ENCODE peak calls at places on chromosomes 1 and 21, in nine cellular contexts. R, D, A, N, G, L, T, O and Y are unnamed samples.

GRCh38 chr21:42148097-42148496 is 70.8 kb upstream of the ABCG1 start:
- DNase-seq in R (no peak), D (peak), A (no peak), N (no peak), G (no peak), L (no peak), T (no peak), O (no peak), Y (no peak)

GRCh38 chr1:115199416-115200132 is 110.3 kb upstream of the TSPAN2 start:
- DNase-seq in R (no peak), D (no peak), A (no peak), N (no peak), G (no peak), L (no peak), T (no peak), O (no peak), Y (no peak)

GRCh38 chr1:10347109-10347508 is 51.8 kb upstream of the PGD start:
- DNase-seq in R (no peak), D (no peak), A (no peak), N (no peak), G (no peak), L (no peak), T (no peak), O (no peak), Y (no peak)

GRCh38 chr1:110336300-110337039 is 2.7 kb upstream of the RBM15 start:
- DNase-seq in R (no peak), D (peak), A (no peak), N (no peak), G (no peak), L (no peak), T (no peak), O (no peak), Y (no peak)

GRCh38 chr1:85374160-85374559 is 90.8 kb downstream of the DDAH1 start:
- DNase-seq in R (peak), D (no peak), A (no peak), N (no peak), G (no peak), L (no peak), T (no peak), O (no peak), Y (no peak)

GRCh38 chr1:206631085-206631509 is 4.2 kb upstream of the DYRK3 start:
- DNase-seq in R (peak), D (peak), A (no peak), N (no peak), G (no peak), L (no peak), T (no peak), O (no peak), Y (peak)

GRCh38 chr1:168129933-168130332 is 6.8 kb downstream of the GPR161 start:
- DNase-seq in R (no peak), D (no peak), A (no peak), N (no peak), G (no peak), L (no peak), T (no peak), O (no peak), Y (no peak)

GRCh38 chr1:189983156-189983555 is 494.5 kb downstream of the BRINP3 start:
- DNase-seq in R (no peak), D (no peak), A (no peak), N (no peak), G (no peak), L (no peak), T (no peak), O (no peak), Y (no peak)

GRCh38 chr1:23369335-23370013 is at the start of gene ZNF436:
- DNase-seq in R (peak), D (peak), A (peak), N (no peak), G (peak), L (no peak), T (peak), O (no peak), Y (peak)

GRCh38 chr1:31478167-31478566 is 65.2 kb downstream of the SERINC2 start:
- DNase-seq in R (no peak), D (no peak), A (no peak), N (no peak), G (no peak), L (no peak), T (no peak), O (no peak), Y (no peak)

GRCh38 chr21:34904526-34905298 is 144.4 kb downstream of the RUNX1 start:
- DNase-seq in R (no peak), D (no peak), A (no peak), N (no peak), G (no peak), L (no peak), T (no peak), O (no peak), Y (no peak)

GRCh38 chr1:185074307-185074706 is 28.9 kb downstream of the RNF2 start:
- DNase-seq in R (peak), D (no peak), A (no peak), N (no peak), G (no peak), L (no peak), T (no peak), O (no peak), Y (no peak)

GRCh38 chr1:54165146-54165545 is 12.3 kb upstream of the CDCP2 start:
- DNase-seq in R (no peak), D (no peak), A (no peak), N (no peak), G (no peak), L (no peak), T (no peak), O (no peak), Y (no peak)

GRCh38 chr1:207888647-207889046 is 22.3 kb downstream of the CD34 start:
- DNase-seq in R (no peak), D (no peak), A (no peak), N (no peak), G (no peak), L (no peak), T (no peak), O (no peak), Y (no peak)

GRCh38 chr1:201461783-201462441 is 7.1 kb downstream of the PHLDA3 start:
- DNase-seq in R (peak), D (no peak), A (peak), N (no peak), G (no peak), L (no peak), T (no peak), O (peak), Y (no peak)

GRCh38 chr1:53697671-53698380 is 41.1 kb downstream of the GLIS1 start:
- DNase-seq in R (peak), D (no peak), A (no peak), N (no peak), G (no peak), L (no peak), T (no peak), O (no peak), Y (no peak)

GRCh38 chr1:246647113-246647512 is 77.1 kb upstream of the SCCPDH start:
- DNase-seq in R (peak), D (peak), A (peak), N (no peak), G (no peak), L (no peak), T (no peak), O (no peak), Y (no peak)

GRCh38 chr1:168467452-168467851 is 76.3 kb downstream of the XCL2 start:
- DNase-seq in R (no peak), D (no peak), A (no peak), N (no peak), G (no peak), L (no peak), T (no peak), O (no peak), Y (no peak)

GRCh38 chr1:29426701-29427279 is 190.5 kb downstream of the PTPRU start:
- DNase-seq in R (no peak), D (no peak), A (no peak), N (no peak), G (no peak), L (peak), T (no peak), O (no peak), Y (no peak)

GRCh38 chr1:93597697-93598096 is 83.9 kb downstream of the BCAR3 start:
- DNase-seq in R (no peak), D (no peak), A (no peak), N (no peak), G (no peak), L (no peak), T (no peak), O (no peak), Y (no peak)

GRCh38 chr1:35717911-35718476 is 690 bp downstream of the C1orf216 start:
- DNase-seq in R (peak), D (peak), A (peak), N (no peak), G (no peak), L (no peak), T (no peak), O (peak), Y (peak)

GRCh38 chr1:152514715-152515453 is 602 bp downstream of the CRCT1 start:
- DNase-seq in R (no peak), D (no peak), A (no peak), N (no peak), G (no peak), L (no peak), T (no peak), O (no peak), Y (no peak)

GRCh38 chr1:212722270-212722945 is 22.8 kb upstream of the BATF3 start:
- DNase-seq in R (no peak), D (no peak), A (no peak), N (no peak), G (no peak), L (no peak), T (no peak), O (no peak), Y (no peak)

GRCh38 chr21:33991091-33991490 is 75.5 kb upstream of the ATP5PO start:
- DNase-seq in R (no peak), D (no peak), A (no peak), N (no peak), G (no peak), L (no peak), T (no peak), O (no peak), Y (no peak)

GRCh38 chr21:33849839-33850238 is 65.8 kb downstream of the ATP5PO start:
- DNase-seq in R (no peak), D (no peak), A (no peak), N (no peak), G (no peak), L (no peak), T (no peak), O (no peak), Y (no peak)

GRCh38 chr1:183432548-183432875 is 14.3 kb upstream of the NMNAT2 start:
- DNase-seq in R (no peak), D (no peak), A (no peak), N (no peak), G (no peak), L (no peak), T (no peak), O (no peak), Y (no peak)

GRCh38 chr1:160326393-160326792 is 16.7 kb downstream of the COPA start:
- DNase-seq in R (no peak), D (peak), A (no peak), N (no peak), G (no peak), L (no peak), T (no peak), O (no peak), Y (no peak)